ENCODE peak calls at places on chromosomes 3 and 15, in four cellular contexts. L is fibroblast of pulmonary artery, X is endothelial cell of umbilical vein, T is cardiac fibroblast. I is an unnamed sample.

GRCh38 chr3:106144051-106144450 is 275.2 kb upstream of the CBLB start:
- DNase-seq in L (no peak), X (no peak), T (no peak), I (no peak)

GRCh38 chr3:12508316-12508715 is 24.0 kb downstream of the TSEN2 start:
- DNase-seq in L (peak), X (peak), T (peak), I (peak)

GRCh38 chr3:12507871-12508281 is 23.6 kb downstream of the TSEN2 start:
- DNase-seq in L (peak), X (peak), T (peak), I (peak)

GRCh38 chr3:100769693-100770092 is 60.4 kb downstream of the TFG start:
- DNase-seq in L (no peak), X (no peak), T (no peak), I (no peak)

GRCh38 chr3:5229414-5229813 is 41.9 kb downstream of the EDEM1 start:
- DNase-seq in L (no peak), X (no peak), T (no peak), I (no peak)

GRCh38 chr15:69807752-69808151 is 290.0 kb downstream of the TLE3 start:
- DNase-seq in L (peak), X (no peak), T (peak), I (peak)

GRCh38 chr3:59820352-59820934 is 770.6 kb upstream of the CFAP20DC start:
- DNase-seq in L (peak), X (no peak), T (no peak), I (peak)

GRCh38 chr3:26061947-26062346 is 272.1 kb downstream of the OXSM start:
- DNase-seq in L (no peak), X (no peak), T (no peak), I (no peak)

GRCh38 chr15:51576911-51577500 is 45.6 kb downstream of the DMXL2 start:
- DNase-seq in L (peak), X (no peak), T (peak), I (peak)

GRCh38 chr3:15819576-15819975 is 21.8 kb upstream of the ANKRD28 start:
- DNase-seq in L (no peak), X (no peak), T (no peak), I (peak)

GRCh38 chr3:47073685-47074084 is 90.2 kb downstream of the SETD2 start:
- DNase-seq in L (peak), X (no peak), T (peak), I (no peak)

GRCh38 chr15:62740141-62741004 is 302.2 kb upstream of the TPM1 start:
- DNase-seq in L (peak), X (no peak), T (peak), I (no peak)

GRCh38 chr3:12980596-12981290 is 92.5 kb downstream of the IQSEC1 start:
- DNase-seq in L (no peak), X (no peak), T (no peak), I (no peak)

GRCh38 chr3:377158-377561 is 180.6 kb downstream of the CHL1 start:
- DNase-seq in L (peak), X (no peak), T (peak), I (peak)

GRCh38 chr15:39028069-39028468 is 463.5 kb upstream of the RASGRP1 start:
- DNase-seq in L (peak), X (peak), T (peak), I (peak)

GRCh38 chr3:160170409-160171370 is 54.5 kb upstream of the C3orf80 start:
- DNase-seq in L (no peak), X (no peak), T (no peak), I (no peak)

GRCh38 chr3:45692866-45693265 is 3.7 kb downstream of the SACM1L start:
- DNase-seq in L (no peak), X (no peak), T (no peak), I (no peak)

GRCh38 chr3:27105904-27106303 is 263.3 kb downstream of the NEK10 start:
- DNase-seq in L (no peak), X (no peak), T (no peak), I (no peak)

GRCh38 chr3:70916375-70917055 is 604.1 kb upstream of the MDFIC2 start:
- DNase-seq in L (no peak), X (peak), T (no peak), I (no peak)

GRCh38 chr3:27628029-27628750 is 93.9 kb downstream of the EOMES start:
- DNase-seq in L (no peak), X (peak), T (no peak), I (no peak)

GRCh38 chr3:158205324-158205723 is 95.4 kb downstream of the RSRC1 start:
- DNase-seq in L (no peak), X (no peak), T (no peak), I (no peak)

GRCh38 chr3:46411271-46411670 is 4.2 kb downstream of the CCRL2 start:
- DNase-seq in L (no peak), X (no peak), T (no peak), I (no peak)

GRCh38 chr15:76181705-76182107 is 121.9 kb downstream of the TMEM266 start:
- DNase-seq in L (no peak), X (no peak), T (no peak), I (no peak)

GRCh38 chr3:147924755-147925154 is 515.6 kb downstream of the ZIC1 start:
- DNase-seq in L (no peak), X (no peak), T (no peak), I (peak)

GRCh38 chr15:76342382-76343201 is 6.0 kb downstream of the ISL2 start:
- DNase-seq in L (no peak), X (no peak), T (no peak), I (no peak)

GRCh38 chr3:31172336-31172735 is 277.9 kb upstream of the GADL1 start:
- DNase-seq in L (no peak), X (no peak), T (peak), I (no peak)

GRCh38 chr3:121574449-121574848 is 6.7 kb downstream of the ARGFX start:
- DNase-seq in L (peak), X (no peak), T (peak), I (no peak)

GRCh38 chr3:168467085-168467714 is 371.5 kb upstream of the GOLIM4 start:
- DNase-seq in L (peak), X (peak), T (peak), I (peak)

GRCh38 chr3:101964861-101965260 is 115.5 kb downstream of the NFKBIZ start:
- DNase-seq in L (peak), X (no peak), T (peak), I (no peak)

GRCh38 chr15:51793521-51793920 is 35.9 kb upstream of the TMOD3 start:
- DNase-seq in L (peak), X (peak), T (peak), I (no peak)

GRCh38 chr3:100613721-100614390 is 4.5 kb downstream of the ADGRG7 start:
- DNase-seq in L (no peak), X (no peak), T (no peak), I (no peak)

GRCh38 chr3:16060358-16060852 is 114.1 kb upstream of the GALNT15 start:
- DNase-seq in L (peak), X (peak), T (peak), I (peak)

GRCh38 chr3:31472479-31473390 is 60.0 kb upstream of the STT3B start:
- DNase-seq in L (peak), X (no peak), T (peak), I (no peak)

GRCh38 chr15:90819390-90819789 is 49.0 kb upstream of the FURIN start:
- DNase-seq in L (no peak), X (no peak), T (no peak), I (no peak)

GRCh38 chr3:185089751-185090150 is 63.1 kb downstream of the C3orf70 start:
- DNase-seq in L (no peak), X (no peak), T (no peak), I (no peak)

GRCh38 chr3:8607285-8608040 is 37.1 kb downstream of the SSUH2 start:
- DNase-seq in L (peak), X (peak), T (peak), I (peak)

GRCh38 chr3:154430014-154430413 is at the start of gene GPR149:
- DNase-seq in L (no peak), X (peak), T (peak), I (peak)

GRCh38 chr3:169818330-169818729 is 5.6 kb upstream of the LRRC34 start:
- DNase-seq in L (peak), X (no peak), T (peak), I (peak)

GRCh38 chr15:41020829-41021228 is 67.6 kb downstream of the CHAC1 start:
- DNase-seq in L (no peak), X (no peak), T (no peak), I (no peak)

GRCh38 chr15:41020311-41020710 is 67.0 kb downstream of the CHAC1 start:
- DNase-seq in L (no peak), X (peak), T (no peak), I (no peak)

GRCh38 chr15:41019174-41019573 is 65.9 kb downstream of the CHAC1 start:
- DNase-seq in L (no peak), X (peak), T (no peak), I (no peak)

GRCh38 chr15:41017051-41017735 is 63.9 kb downstream of the CHAC1 start:
- DNase-seq in L (peak), X (peak), T (peak), I (peak)

GRCh38 chr15:41018534-41018933 is 65.3 kb downstream of the CHAC1 start:
- DNase-seq in L (peak), X (peak), T (peak), I (peak)
- TF ChIP-seq CTCF in L (peak), X (peak), T (no peak), I (peak)

DNA sequence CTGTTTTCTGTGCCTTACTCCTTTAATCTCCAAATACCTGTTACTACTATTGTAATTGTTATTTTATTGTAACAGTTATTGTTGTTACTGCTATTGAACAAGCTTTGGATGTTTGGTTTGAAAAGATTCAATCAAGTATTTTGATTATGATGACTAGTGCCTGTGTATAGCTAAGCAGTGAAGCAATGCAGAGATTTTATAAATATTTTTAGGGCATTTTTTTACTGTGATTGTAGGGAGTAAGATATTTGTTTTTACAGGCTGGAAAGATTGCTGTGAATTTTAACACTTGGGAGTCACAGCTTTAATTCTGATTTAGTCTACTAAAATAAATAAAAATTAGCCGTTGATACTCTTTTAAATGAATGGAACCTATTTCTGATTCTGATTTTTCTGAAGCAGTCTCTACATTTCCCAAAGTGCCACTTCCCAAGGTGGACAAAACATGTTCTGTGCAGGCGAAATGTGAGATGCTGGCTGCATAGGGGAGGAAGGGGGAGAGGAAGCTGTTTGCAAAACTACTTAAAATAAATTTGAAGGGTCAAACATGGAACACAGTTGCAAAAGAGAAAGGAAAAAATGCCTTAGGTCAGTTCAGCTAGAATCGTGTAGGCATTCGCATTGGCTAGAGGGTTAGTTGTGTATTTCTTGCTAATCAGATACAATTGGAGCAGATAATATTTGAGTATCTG is 25.6 kb downstream of the EEFSEC start:
- DNase-seq in L (no peak), X (no peak), T (peak), I (no peak)
- H3K4me3 ChIP-seq in L (peak), X (no peak), T (no peak), I (no peak)

GRCh38 chr3:2896281-2896967 is 213.8 kb downstream of the IL5RA start:
- DNase-seq in L (no peak), X (no peak), T (no peak), I (no peak)

GRCh38 chr3:2898591-2899353 is 211.4 kb downstream of the IL5RA start:
- DNase-seq in L (no peak), X (no peak), T (no peak), I (no peak)
- TF ChIP-seq CTCF in L (no peak), X (no peak), T (no peak), I (no peak)

DNA sequence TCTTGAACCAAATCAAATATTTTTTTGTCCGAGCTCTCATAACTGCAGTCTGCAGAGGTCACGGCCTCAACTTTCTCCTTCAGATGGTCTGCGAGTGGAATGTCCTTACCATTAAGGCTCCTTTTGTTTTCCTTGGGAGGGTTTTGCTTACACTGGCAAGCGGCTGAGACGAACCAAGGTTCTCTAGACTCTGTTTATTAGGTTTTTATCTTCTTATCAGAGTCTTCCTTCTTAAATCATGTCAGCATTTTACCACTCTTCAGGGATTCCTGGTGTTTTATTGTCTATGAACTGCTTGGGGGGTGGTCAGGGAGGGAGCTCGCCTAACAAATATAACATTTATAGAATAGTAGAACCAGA is 773.7 kb upstream of the NR2F2 start:
- DNase-seq in L (peak), X (peak), T (peak), I (no peak)
- H3K4me3 ChIP-seq in L (no peak), X (no peak), T (no peak), I (no peak)

GRCh38 chr3:129611812-129612349 is 5.4 kb upstream of the PLXND1 start:
- DNase-seq in L (no peak), X (peak), T (peak), I (peak)
- TF ChIP-seq CTCF in L (no peak), X (no peak), T (no peak), I (peak)

GRCh38 chr15:33971811-33972210 is 3.5 kb downstream of the CHRM5 start:
- DNase-seq in L (no peak), X (no peak), T (no peak), I (no peak)
- H3K4me3 ChIP-seq in L (no peak), X (no peak), T (no peak), I (no peak)

GRCh38 chr15:80934761-80935221 is 54.8 kb downstream of the MESD start:
- DNase-seq in L (peak), X (peak), T (peak), I (peak)
- TF ChIP-seq CTCF in L (no peak), X (no peak), T (no peak), I (no peak)

DNA sequence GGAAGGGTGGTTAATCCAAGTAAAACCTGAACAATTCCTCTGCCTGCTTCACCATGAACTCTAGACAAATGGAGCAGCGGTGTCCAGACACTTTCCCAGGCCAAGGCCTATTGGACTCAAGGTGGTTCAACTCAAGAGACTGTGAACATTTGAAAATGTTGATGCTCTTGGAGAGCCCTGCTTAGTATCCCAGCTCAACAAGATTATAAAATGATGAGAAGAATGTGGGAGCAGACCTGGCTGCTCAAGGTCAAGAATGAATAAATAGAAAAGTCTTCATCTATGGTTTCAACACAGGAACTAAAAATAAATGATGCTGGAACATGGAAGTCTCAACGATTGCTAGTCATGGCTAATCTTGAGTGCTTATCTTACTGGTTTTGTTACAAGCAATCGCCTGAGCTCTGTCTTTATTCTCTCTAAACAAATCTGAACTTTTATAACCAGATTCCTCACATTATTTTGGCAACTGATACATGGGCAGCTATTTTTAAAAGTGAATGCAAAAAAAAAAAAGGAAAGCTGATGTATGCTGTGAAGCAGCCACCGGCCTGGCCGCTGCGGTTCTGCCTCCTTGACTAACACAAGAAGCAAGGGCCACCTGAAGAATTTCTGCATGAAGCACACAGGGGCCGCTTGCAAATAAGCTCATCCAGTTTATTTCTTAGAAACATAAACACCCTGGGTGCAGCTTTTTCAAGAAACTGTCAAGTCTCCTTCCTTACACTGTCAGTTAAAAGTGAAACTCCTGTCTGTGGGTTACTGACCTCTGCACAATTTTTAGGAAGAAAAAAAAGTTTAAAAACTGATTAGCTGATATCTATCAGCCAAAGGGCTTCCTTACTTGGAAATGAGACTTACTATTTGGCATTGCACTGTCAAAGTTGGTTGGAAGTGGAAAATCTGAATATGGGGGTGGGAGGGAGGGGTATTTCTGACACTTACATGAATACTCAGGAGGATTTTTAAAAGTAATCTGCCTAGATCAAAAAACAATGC is 120.1 kb upstream of the ARHGEF3 start:
- DNase-seq in L (peak), X (peak), T (peak), I (peak)
- H3K4me3 ChIP-seq in L (peak), X (no peak), T (no peak), I (no peak)